ENCODE peak calls at places on chromosomes 4 and X, in five cellular contexts. One of them, this sample, is unnamed. For H3K4me1 and H3K27me3, the result is how much of the 10 kb centered on the place peaks cover.

GRCh38 chr4:2135083-2135482 is 76.0 kb downstream of the NAT8L start:
- DNase-seq in K562: no peak
- DNase-seq in SK-N-SH: peak
- DNase-seq in CD8-positive, alpha-beta memory T cell: peak
- DNase-seq in stomach: no peak
- DNase-seq in this sample: peak

GRCh38 chr4:97153042-97153441 is 990.2 kb downstream of the STPG2 start:
- DNase-seq in K562: no peak
- DNase-seq in SK-N-SH: peak
- DNase-seq in CD8-positive, alpha-beta memory T cell: no peak
- DNase-seq in stomach: no peak
- DNase-seq in this sample: no peak

GRCh38 chrX:31397119-31397518 is 325.3 kb upstream of the FTHL17 start:
- DNase-seq in K562: no peak
- DNase-seq in SK-N-SH: no peak
- DNase-seq in CD8-positive, alpha-beta memory T cell: no peak
- DNase-seq in stomach: no peak
- DNase-seq in this sample: no peak

GRCh38 chr4:752196-752861 is 46.7 kb downstream of the PCGF3 start:
- DNase-seq in K562: no peak
- DNase-seq in SK-N-SH: no peak
- DNase-seq in CD8-positive, alpha-beta memory T cell: no peak
- DNase-seq in stomach: no peak
- DNase-seq in this sample: no peak

GRCh38 chr4:74997942-74998341 is 65.0 kb downstream of the PARM1 start:
- DNase-seq in K562: no peak
- DNase-seq in SK-N-SH: no peak
- DNase-seq in CD8-positive, alpha-beta memory T cell: no peak
- DNase-seq in stomach: no peak
- DNase-seq in this sample: no peak

GRCh38 chrX:42119076-42119475 is 195.7 kb upstream of the CASK start:
- DNase-seq in K562: no peak
- DNase-seq in SK-N-SH: no peak
- DNase-seq in CD8-positive, alpha-beta memory T cell: no peak
- DNase-seq in stomach: no peak
- DNase-seq in this sample: no peak

GRCh38 chrX:153969125-153969903 is 2.3 kb downstream of the HCFC1 start:
- DNase-seq in K562: no peak
- DNase-seq in SK-N-SH: no peak
- DNase-seq in CD8-positive, alpha-beta memory T cell: no peak
- DNase-seq in stomach: no peak
- DNase-seq in this sample: no peak

GRCh38 chr4:145619639-145619996 is 433 bp downstream of the MMAA start:
- DNase-seq in K562: no peak
- DNase-seq in SK-N-SH: peak
- DNase-seq in CD8-positive, alpha-beta memory T cell: no peak
- DNase-seq in stomach: peak
- DNase-seq in this sample: peak

GRCh38 chr4:2248044-2248780 is 6.3 kb upstream of the HAUS3 start:
- DNase-seq in K562: no peak
- DNase-seq in SK-N-SH: peak
- DNase-seq in CD8-positive, alpha-beta memory T cell: no peak
- DNase-seq in stomach: peak
- DNase-seq in this sample: no peak

GRCh38 chr4:84962102-84962501 is 4.4 kb downstream of the WDFY3 start:
- DNase-seq in K562: no peak
- DNase-seq in SK-N-SH: no peak
- DNase-seq in CD8-positive, alpha-beta memory T cell: no peak
- DNase-seq in stomach: no peak
- DNase-seq in this sample: no peak

GRCh38 chrX:16484338-16484737 is 165.6 kb upstream of the S100G start:
- DNase-seq in K562: no peak
- DNase-seq in SK-N-SH: no peak
- DNase-seq in CD8-positive, alpha-beta memory T cell: peak
- DNase-seq in stomach: no peak
- DNase-seq in this sample: peak

GRCh38 chr4:86092684-86093083 is 267.2 kb downstream of the MAPK10 start:
- DNase-seq in K562: no peak
- DNase-seq in SK-N-SH: no peak
- DNase-seq in CD8-positive, alpha-beta memory T cell: no peak
- DNase-seq in stomach: no peak
- DNase-seq in this sample: no peak

GRCh38 chr4:139609647-139610046 is 53.6 kb upstream of the SETD7 start:
- DNase-seq in K562: no peak
- DNase-seq in SK-N-SH: no peak
- DNase-seq in CD8-positive, alpha-beta memory T cell: no peak
- DNase-seq in stomach: no peak
- DNase-seq in this sample: no peak

GRCh38 chrX:133171962-133172708 is 46.0 kb downstream of the TFDP3 start:
- DNase-seq in K562: no peak
- DNase-seq in SK-N-SH: peak
- DNase-seq in CD8-positive, alpha-beta memory T cell: no peak
- DNase-seq in stomach: no peak
- DNase-seq in this sample: no peak

GRCh38 chr4:87982036-87982435 is 6.5 kb downstream of the SPP1 start:
- DNase-seq in K562: no peak
- DNase-seq in SK-N-SH: no peak
- DNase-seq in CD8-positive, alpha-beta memory T cell: no peak
- DNase-seq in stomach: no peak
- DNase-seq in this sample: no peak

GRCh38 chr4:185774815-185775684 is 36.9 kb downstream of the SORBS2 start:
- DNase-seq in K562: no peak
- DNase-seq in SK-N-SH: no peak
- DNase-seq in CD8-positive, alpha-beta memory T cell: no peak
- DNase-seq in stomach: peak
- DNase-seq in this sample: no peak
- H3K4me1 ChIP-seq in K562: under half
- H3K4me1 ChIP-seq in SK-N-SH: under half
- H3K4me1 ChIP-seq in CD8-positive, alpha-beta memory T cell: under half
- H3K4me1 ChIP-seq in stomach: half or more
- H3K4me1 ChIP-seq in this sample: under half

DNA sequence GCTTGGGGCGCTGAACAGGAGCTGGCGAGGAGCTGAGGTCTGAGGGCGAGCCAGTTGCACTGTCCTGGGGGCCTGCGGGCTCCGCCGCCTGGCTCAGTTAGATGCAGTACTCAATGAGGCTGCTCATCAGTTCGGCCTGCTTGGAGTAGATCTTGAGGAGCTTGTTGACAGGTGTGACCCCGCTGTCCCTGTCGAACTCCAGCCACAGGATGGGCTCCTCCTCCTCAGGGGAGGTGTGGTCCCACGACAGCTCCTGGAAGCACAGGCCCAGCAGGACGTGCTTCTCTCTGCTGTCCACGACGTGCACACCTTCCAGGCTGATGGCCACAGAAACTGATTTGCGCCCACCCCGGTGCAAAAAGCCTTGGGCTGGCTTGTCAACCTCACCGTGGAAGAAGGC is 16.5 kb upstream of the LAS1L start:
- DNase-seq in K562: no peak
- DNase-seq in SK-N-SH: no peak
- DNase-seq in CD8-positive, alpha-beta memory T cell: no peak
- DNase-seq in stomach: no peak
- DNase-seq in this sample: no peak
- H3K27me3 ChIP-seq in K562: under half
- H3K27me3 ChIP-seq in SK-N-SH: under half
- H3K27me3 ChIP-seq in CD8-positive, alpha-beta memory T cell: under half
- H3K27me3 ChIP-seq in stomach: under half
- H3K27me3 ChIP-seq in this sample: under half

GRCh38 chr4:164379694-164380093 is 374.2 kb upstream of the SMIM31 start:
- DNase-seq in K562: no peak
- DNase-seq in SK-N-SH: no peak
- DNase-seq in CD8-positive, alpha-beta memory T cell: no peak
- DNase-seq in stomach: no peak
- DNase-seq in this sample: no peak

GRCh38 chr4:164381859-164382258 is 372.1 kb upstream of the SMIM31 start:
- DNase-seq in K562: no peak
- DNase-seq in SK-N-SH: no peak
- DNase-seq in CD8-positive, alpha-beta memory T cell: no peak
- DNase-seq in stomach: no peak
- DNase-seq in this sample: no peak

GRCh38 chr4:164383187-164384181 is 370.4 kb upstream of the SMIM31 start:
- DNase-seq in K562: no peak
- DNase-seq in SK-N-SH: peak
- DNase-seq in CD8-positive, alpha-beta memory T cell: no peak
- DNase-seq in stomach: no peak
- DNase-seq in this sample: no peak

DNA sequence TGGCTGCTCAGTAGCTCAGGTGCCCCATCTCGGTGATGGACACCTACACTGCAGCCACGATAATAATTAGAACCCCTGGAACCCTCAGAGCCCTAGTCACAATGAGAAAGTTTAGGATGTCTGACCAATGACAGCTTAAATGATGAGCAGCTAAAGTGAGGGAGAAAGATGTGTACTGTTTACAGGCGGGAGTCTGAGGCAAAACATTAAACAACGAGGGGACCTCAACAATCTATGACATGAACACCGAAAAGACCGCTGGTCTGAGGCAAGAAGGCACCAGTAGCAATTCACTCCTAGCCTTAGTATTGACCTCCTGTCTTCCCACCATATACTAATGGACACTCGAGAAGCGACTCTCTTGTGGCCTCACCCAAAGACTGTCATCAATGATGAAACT is 369.5 kb upstream of the SMIM31 start:
- DNase-seq in K562: no peak
- DNase-seq in SK-N-SH: no peak
- DNase-seq in CD8-positive, alpha-beta memory T cell: no peak
- DNase-seq in stomach: no peak
- DNase-seq in this sample: no peak
- H3K4me3 ChIP-seq in K562: no peak
- H3K4me3 ChIP-seq in SK-N-SH: no peak
- H3K4me3 ChIP-seq in CD8-positive, alpha-beta memory T cell: no peak
- H3K4me3 ChIP-seq in stomach: no peak
- H3K4me3 ChIP-seq in this sample: no peak

GRCh38 chr4:133148690-133149363 is at the start of gene PCDH10:
- DNase-seq in K562: peak
- DNase-seq in SK-N-SH: peak
- DNase-seq in CD8-positive, alpha-beta memory T cell: no peak
- DNase-seq in stomach: peak
- DNase-seq in this sample: no peak
- H3K4me1 ChIP-seq in K562: under half
- H3K4me1 ChIP-seq in SK-N-SH: under half
- H3K4me1 ChIP-seq in CD8-positive, alpha-beta memory T cell: under half
- H3K4me1 ChIP-seq in stomach: half or more
- H3K4me1 ChIP-seq in this sample: under half

DNA sequence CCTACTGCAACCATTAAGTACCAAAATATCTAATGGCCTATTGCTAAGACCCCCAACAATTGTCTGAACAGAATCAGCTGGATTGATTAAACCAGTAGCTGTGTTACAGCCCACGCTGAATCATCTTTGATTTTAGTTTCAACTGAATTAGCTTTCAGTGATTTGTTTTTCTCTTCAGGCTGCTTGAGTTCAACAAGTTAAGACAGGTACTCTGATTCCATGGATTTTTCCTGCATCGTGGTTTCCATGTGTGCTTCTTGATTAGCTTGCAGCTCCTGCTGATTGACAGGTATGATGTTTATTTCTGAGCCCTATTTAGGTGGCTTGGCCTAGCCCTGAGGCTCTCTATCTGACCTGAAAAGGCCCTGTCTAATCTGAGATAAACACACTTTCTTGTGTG is 91.3 kb downstream of the GUCY2F start:
- DNase-seq in K562: no peak
- DNase-seq in SK-N-SH: no peak
- DNase-seq in CD8-positive, alpha-beta memory T cell: no peak
- DNase-seq in stomach: no peak
- DNase-seq in this sample: no peak
- H3K27me3 ChIP-seq in K562: under half
- H3K27me3 ChIP-seq in SK-N-SH: under half
- H3K27me3 ChIP-seq in CD8-positive, alpha-beta memory T cell: under half
- H3K27me3 ChIP-seq in stomach: under half
- H3K27me3 ChIP-seq in this sample: under half

This sample was measured in CD4-positive, alpha-beta memory T cell.